ENCODE peak calls at places on chromosomes 12 and 14, in five cellular contexts. One of them, this sample, is unnamed.
A peak's percentile ranks its signal among the peaks of the same experiment; 100 is the strongest.

GRCh38 chr12:114400925-114401324 is 5.0 kb downstream of the TBX5 start:
- DNase-seq in transverse colon: no peak
- DNase-seq in thoracic aorta: no peak
- DNase-seq in psoas muscle: no peak
- DNase-seq in endodermal cell: peak; percentile 76
- DNase-seq in this sample: no peak

GRCh38 chr14:99181804-99182520 is 90.0 kb downstream of the BCL11B start:
- DNase-seq in transverse colon: no peak
- DNase-seq in psoas muscle: no peak
- DNase-seq in thoracic aorta: no peak
- DNase-seq in endodermal cell: no peak
- DNase-seq in this sample: no peak

GRCh38 chr12:24069532-24070395 is 120.3 kb upstream of the SOX5 start:
- DNase-seq in endodermal cell: peak; percentile 84
- DNase-seq in thoracic aorta: no peak
- DNase-seq in psoas muscle: no peak
- DNase-seq in transverse colon: peak; percentile 11
- DNase-seq in this sample: no peak

GRCh38 chr14:99233222-99234035 is 38.6 kb downstream of the BCL11B start:
- DNase-seq in psoas muscle: no peak
- DNase-seq in endodermal cell: no peak
- DNase-seq in transverse colon: no peak
- DNase-seq in thoracic aorta: no peak
- DNase-seq in this sample: no peak

GRCh38 chr14:21520718-21521117 is 5.4 kb downstream of the SALL2 start:
- DNase-seq in transverse colon: no peak
- DNase-seq in endodermal cell: no peak
- DNase-seq in thoracic aorta: no peak
- DNase-seq in psoas muscle: no peak
- DNase-seq in this sample: no peak

GRCh38 chr12:26878661-26879119 is 45.7 kb upstream of the ITPR2 start:
- DNase-seq in psoas muscle: peak; percentile 81
- DNase-seq in thoracic aorta: no peak
- DNase-seq in endodermal cell: no peak
- DNase-seq in transverse colon: peak; percentile 74
- DNase-seq in this sample: no peak

GRCh38 chr14:88380405-88380804 is 5.1 kb upstream of the SPATA7 start:
- DNase-seq in endodermal cell: peak; percentile 40
- DNase-seq in transverse colon: no peak
- DNase-seq in thoracic aorta: no peak
- DNase-seq in psoas muscle: no peak
- DNase-seq in this sample: no peak

GRCh38 chr14:78593949-78594348 is 423.8 kb downstream of the NRXN3 start:
- DNase-seq in transverse colon: no peak
- DNase-seq in endodermal cell: no peak
- DNase-seq in psoas muscle: no peak
- DNase-seq in thoracic aorta: no peak
- DNase-seq in this sample: no peak

GRCh38 chr12:115916910-115917668 is 360.4 kb downstream of the MED13L start:
- DNase-seq in psoas muscle: peak; percentile 75
- DNase-seq in thoracic aorta: no peak
- DNase-seq in transverse colon: peak; percentile 82
- DNase-seq in endodermal cell: peak; percentile 98
- DNase-seq in this sample: peak; percentile 69

GRCh38 chr14:102775855-102776760 is 1.1 kb upstream of the TRAF3 start:
- DNase-seq in endodermal cell: peak; percentile 63
- DNase-seq in thoracic aorta: no peak
- DNase-seq in transverse colon: peak; percentile 70
- DNase-seq in psoas muscle: no peak
- DNase-seq in this sample: no peak

GRCh38 chr12:108888031-108888430 is 8.1 kb downstream of the DAO start:
- DNase-seq in thoracic aorta: no peak
- DNase-seq in psoas muscle: no peak
- DNase-seq in transverse colon: no peak
- DNase-seq in endodermal cell: no peak
- DNase-seq in this sample: no peak

GRCh38 chr12:130745921-130746320 is 29.8 kb upstream of the RIMBP2 start:
- DNase-seq in endodermal cell: no peak
- DNase-seq in thoracic aorta: no peak
- DNase-seq in psoas muscle: no peak
- DNase-seq in transverse colon: no peak
- DNase-seq in this sample: no peak

GRCh38 chr14:30283822-30284446 is 275.0 kb upstream of the G2E3 start:
- DNase-seq in transverse colon: no peak
- DNase-seq in endodermal cell: peak; percentile 89
- DNase-seq in thoracic aorta: no peak
- DNase-seq in psoas muscle: no peak
- DNase-seq in this sample: no peak

GRCh38 chr12:113877608-113878007 is 88.5 kb downstream of the RBM19 start:
- DNase-seq in endodermal cell: no peak
- DNase-seq in thoracic aorta: no peak
- DNase-seq in psoas muscle: no peak
- DNase-seq in transverse colon: no peak
- DNase-seq in this sample: no peak

GRCh38 chr14:101947577-101947903 is 16.8 kb upstream of the DYNC1H1 start:
- DNase-seq in psoas muscle: peak; percentile 67
- DNase-seq in endodermal cell: no peak
- DNase-seq in thoracic aorta: no peak
- DNase-seq in transverse colon: no peak
- DNase-seq in this sample: no peak

GRCh38 chr12:71477046-71477445 is 37.4 kb downstream of the LGR5 start:
- DNase-seq in psoas muscle: no peak
- DNase-seq in transverse colon: no peak
- DNase-seq in thoracic aorta: no peak
- DNase-seq in endodermal cell: no peak
- DNase-seq in this sample: no peak

GRCh38 chr12:68259318-68259940 is 6.0 kb upstream of the IL22 start:
- DNase-seq in psoas muscle: no peak
- DNase-seq in thoracic aorta: no peak
- DNase-seq in endodermal cell: no peak
- DNase-seq in transverse colon: no peak
- DNase-seq in this sample: no peak

GRCh38 chr14:105314287-105315185 is at the start of gene PACS2:
- DNase-seq in thoracic aorta: no peak
- DNase-seq in psoas muscle: peak; percentile 88
- DNase-seq in endodermal cell: peak; percentile 84
- DNase-seq in transverse colon: peak; percentile 81
- DNase-seq in this sample: no peak

GRCh38 chr14:32109676-32110075 is 32.6 kb downstream of the ARHGAP5 start:
- DNase-seq in endodermal cell: no peak
- DNase-seq in thoracic aorta: no peak
- DNase-seq in psoas muscle: no peak
- DNase-seq in transverse colon: no peak
- DNase-seq in this sample: no peak

GRCh38 chr14:100662850-100663527 is 63.7 kb upstream of the DLK1 start:
- DNase-seq in transverse colon: peak; percentile 75
- DNase-seq in psoas muscle: peak; percentile 78
- DNase-seq in thoracic aorta: no peak
- DNase-seq in endodermal cell: peak; percentile 89
- DNase-seq in this sample: no peak

GRCh38 chr12:101891462-101891971 is 14.1 kb downstream of the DRAM1 start:
- DNase-seq in thoracic aorta: no peak
- DNase-seq in psoas muscle: no peak
- DNase-seq in transverse colon: peak; percentile 64
- DNase-seq in endodermal cell: no peak
- DNase-seq in this sample: no peak

GRCh38 chr12:102043928-102044327 is 17.9 kb downstream of the WASHC3 start:
- DNase-seq in endodermal cell: no peak
- DNase-seq in thoracic aorta: no peak
- DNase-seq in transverse colon: no peak
- DNase-seq in psoas muscle: no peak
- DNase-seq in this sample: no peak

GRCh38 chr12:91654087-91654486 is 471.5 kb upstream of the DCN start:
- DNase-seq in psoas muscle: no peak
- DNase-seq in thoracic aorta: no peak
- DNase-seq in endodermal cell: no peak
- DNase-seq in transverse colon: no peak
- DNase-seq in this sample: no peak

GRCh38 chr12:79174656-79175055 is 310.1 kb downstream of the SYT1 start:
- DNase-seq in endodermal cell: no peak
- DNase-seq in psoas muscle: no peak
- DNase-seq in transverse colon: no peak
- DNase-seq in thoracic aorta: no peak
- DNase-seq in this sample: no peak

GRCh38 chr12:121992059-121992879 is 29.4 kb upstream of the BCL7A start:
- DNase-seq in psoas muscle: no peak
- DNase-seq in thoracic aorta: no peak
- DNase-seq in endodermal cell: no peak
- DNase-seq in transverse colon: no peak
- DNase-seq in this sample: no peak

GRCh38 chr14:50964683-50965390 is 20.6 kb upstream of the PYGL start:
- DNase-seq in transverse colon: peak; percentile 44
- DNase-seq in thoracic aorta: peak; percentile 85
- DNase-seq in endodermal cell: no peak
- DNase-seq in psoas muscle: no peak
- DNase-seq in this sample: no peak

GRCh38 chr12:8890313-8891084 is 23.8 kb upstream of the PHC1 start:
- DNase-seq in psoas muscle: no peak
- DNase-seq in endodermal cell: peak; percentile 91
- DNase-seq in transverse colon: peak; percentile 49
- DNase-seq in thoracic aorta: no peak
- DNase-seq in this sample: no peak

GRCh38 chr14:83217492-83217891 is 1683.8 kb upstream of the SEL1L start:
- DNase-seq in thoracic aorta: no peak
- DNase-seq in psoas muscle: no peak
- DNase-seq in transverse colon: no peak
- DNase-seq in endodermal cell: no peak
- DNase-seq in this sample: no peak
- TF ChIP-seq CTCF in thoracic aorta: no peak
- TF ChIP-seq CTCF in psoas muscle: no peak
- TF ChIP-seq CTCF in transverse colon: no peak
- TF ChIP-seq CTCF in endodermal cell: peak; percentile 66
- TF ChIP-seq CTCF in this sample: no peak

GRCh38 chr14:72781476-72782181 is 112.3 kb downstream of the DPF3 start:
- DNase-seq in endodermal cell: peak; percentile 30
- DNase-seq in transverse colon: no peak
- DNase-seq in psoas muscle: no peak
- DNase-seq in thoracic aorta: no peak
- DNase-seq in this sample: peak; percentile 19

GRCh38 chr14:72780771-72781170 is 113.1 kb downstream of the DPF3 start:
- DNase-seq in endodermal cell: no peak
- DNase-seq in psoas muscle: no peak
- DNase-seq in thoracic aorta: no peak
- DNase-seq in transverse colon: no peak
- DNase-seq in this sample: peak; percentile 40

GRCh38 chr14:72783741-72784140 is 110.2 kb downstream of the DPF3 start:
- DNase-seq in thoracic aorta: no peak
- DNase-seq in psoas muscle: no peak
- DNase-seq in transverse colon: no peak
- DNase-seq in endodermal cell: no peak
- DNase-seq in this sample: peak; percentile 43

GRCh38 chr14:72782817-72783216 is 111.1 kb downstream of the DPF3 start:
- DNase-seq in thoracic aorta: no peak
- DNase-seq in endodermal cell: no peak
- DNase-seq in transverse colon: no peak
- DNase-seq in psoas muscle: no peak
- DNase-seq in this sample: peak; percentile 31

DNA sequence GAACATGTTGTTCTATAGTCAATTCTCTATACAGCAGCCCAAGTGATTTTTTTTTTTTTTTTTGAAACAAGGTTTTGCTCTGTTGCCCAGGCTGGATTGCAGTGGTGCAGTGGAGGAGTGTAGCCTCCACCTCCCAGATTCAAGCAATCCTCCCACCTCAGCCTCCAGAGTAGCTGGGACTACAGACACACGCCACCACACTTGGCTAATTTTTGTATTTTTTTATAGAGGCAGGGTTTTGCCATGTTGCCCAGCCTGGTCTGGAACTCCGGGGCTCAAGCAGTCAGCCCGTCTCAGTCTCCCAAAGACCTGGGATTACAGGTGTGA is 111.8 kb downstream of the DPF3 start:
- DNase-seq in endodermal cell: no peak
- DNase-seq in transverse colon: no peak
- DNase-seq in thoracic aorta: no peak
- DNase-seq in psoas muscle: no peak
- DNase-seq in this sample: peak; percentile 26
- H3K27ac ChIP-seq in endodermal cell: no peak overlapping the region
- H3K27ac ChIP-seq in transverse colon: no peak overlapping the region
- H3K27ac ChIP-seq in thoracic aorta: no peak overlapping the region
- H3K27ac ChIP-seq in psoas muscle: no peak overlapping the region
- H3K27ac ChIP-seq in this sample: no peak overlapping the region

GRCh38 chr12:59078027-59078426 is 157.7 kb upstream of the LRIG3 start:
- DNase-seq in thoracic aorta: no peak
- DNase-seq in endodermal cell: no peak
- DNase-seq in psoas muscle: no peak
- DNase-seq in transverse colon: no peak
- DNase-seq in this sample: no peak

GRCh38 chr12:59075968-59076367 is 155.7 kb upstream of the LRIG3 start:
- DNase-seq in thoracic aorta: no peak
- DNase-seq in endodermal cell: no peak
- DNase-seq in transverse colon: no peak
- DNase-seq in psoas muscle: no peak
- DNase-seq in this sample: no peak

GRCh38 chr12:59077153-59077930 is 157.0 kb upstream of the LRIG3 start:
- DNase-seq in transverse colon: peak; percentile 48
- DNase-seq in endodermal cell: peak; percentile 56
- DNase-seq in psoas muscle: no peak
- DNase-seq in thoracic aorta: no peak
- DNase-seq in this sample: no peak

GRCh38 chr12:59075141-59075540 is 154.8 kb upstream of the LRIG3 start:
- DNase-seq in thoracic aorta: no peak
- DNase-seq in transverse colon: no peak
- DNase-seq in psoas muscle: no peak
- DNase-seq in endodermal cell: no peak
- DNase-seq in this sample: no peak

DNA sequence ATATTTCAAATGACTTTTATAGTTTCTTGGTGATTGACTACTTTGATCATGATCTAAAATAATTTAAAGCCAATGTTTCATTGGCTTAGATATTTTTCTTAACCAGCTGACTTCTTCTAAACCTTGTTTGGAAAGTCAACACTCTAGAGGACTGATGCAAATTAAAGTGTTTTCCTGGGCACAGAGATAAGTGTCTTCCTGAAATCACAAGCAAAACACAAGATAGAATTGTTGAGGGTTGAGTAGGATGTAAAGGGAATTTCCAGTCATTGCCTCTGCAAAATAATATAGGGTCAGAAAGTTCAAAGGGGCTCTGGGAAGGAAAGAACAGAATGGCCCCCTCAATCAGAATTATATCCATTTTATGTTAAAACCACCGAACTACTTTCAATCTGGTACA is 156.3 kb upstream of the LRIG3 start:
- DNase-seq in thoracic aorta: no peak
- DNase-seq in psoas muscle: no peak
- DNase-seq in endodermal cell: no peak
- DNase-seq in transverse colon: no peak
- DNase-seq in this sample: no peak
- H3K4me3 ChIP-seq in thoracic aorta: no peak overlapping the region
- H3K4me3 ChIP-seq in psoas muscle: no peak overlapping the region
- H3K4me3 ChIP-seq in endodermal cell: peak overlapping the region; percentile 59
- H3K4me3 ChIP-seq in transverse colon: no peak overlapping the region
- H3K4me3 ChIP-seq in this sample: no peak overlapping the region

DNA sequence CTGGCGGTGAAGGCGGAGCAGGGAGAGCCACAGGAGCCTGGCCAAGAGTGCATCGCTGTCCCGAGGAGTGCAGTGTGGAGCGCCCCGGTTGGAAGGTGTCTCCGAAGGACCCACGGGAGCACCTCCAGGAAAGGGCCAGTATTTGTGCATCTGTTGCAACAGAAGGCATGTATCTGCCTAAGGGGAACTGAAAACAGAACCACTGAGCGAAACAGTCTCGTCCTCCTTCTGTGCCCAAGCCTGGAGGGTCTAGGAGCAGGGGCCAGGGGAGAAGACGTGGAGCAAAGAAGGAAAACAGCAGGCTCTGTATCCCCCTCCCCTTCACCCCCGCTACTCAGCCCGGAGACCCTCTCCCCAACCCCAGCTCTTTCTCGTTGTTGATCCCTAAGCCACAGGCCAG is 5.3 kb upstream of the LRRC10 start:
- DNase-seq in endodermal cell: no peak
- DNase-seq in thoracic aorta: no peak
- DNase-seq in psoas muscle: no peak
- DNase-seq in transverse colon: no peak
- DNase-seq in this sample: no peak
- TF ChIP-seq CTCF in endodermal cell: no peak
- TF ChIP-seq CTCF in thoracic aorta: no peak
- TF ChIP-seq CTCF in psoas muscle: no peak
- TF ChIP-seq CTCF in transverse colon: no peak
- TF ChIP-seq CTCF in this sample: no peak

This sample was measured in coronary artery.